ENCODE peak calls at places on chromosomes 4 and X, in six cellular contexts. O, C, Y, X, N and H are unnamed samples.

GRCh38 chr4:24475756-24476155 is 108.6 kb downstream of the DHX15 start:
- DNase-seq in O (no peak), C (peak), Y (peak), X (no peak), N (no peak), H (no peak)

GRCh38 chrX:1609311-1609710 is 5.5 kb upstream of the ASMT start:
- DNase-seq in O (no peak), C (no peak), Y (no peak), X (no peak), N (no peak), H (no peak)

GRCh38 chr4:70559216-70559830 is 32.7 kb upstream of the AMBN start:
- DNase-seq in O (peak), C (peak), Y (peak), X (no peak), N (peak), H (peak)

GRCh38 chrX:25300994-25301393 is 285.2 kb upstream of the ARX start:
- DNase-seq in O (no peak), C (no peak), Y (no peak), X (no peak), N (no peak), H (no peak)

GRCh38 chr4:7434766-7435150 is at the start of gene PSAPL1:
- DNase-seq in O (peak), C (no peak), Y (peak), X (peak), N (peak), H (no peak)

GRCh38 chrX:109890910-109891502 is 111.9 kb upstream of the TMEM164 start:
- DNase-seq in O (peak), C (peak), Y (peak), X (peak), N (peak), H (peak)

GRCh38 chr4:1720163-1720983 is 750 bp downstream of the TMEM129 start:
- DNase-seq in O (peak), C (peak), Y (peak), X (peak), N (peak), H (peak)

GRCh38 chrX:31021537-31021936 is 50.3 kb downstream of the FTHL17 start:
- DNase-seq in O (no peak), C (no peak), Y (no peak), X (no peak), N (no peak), H (no peak)

GRCh38 chrX:41259516-41259915 is 74.4 kb upstream of the DDX3X start:
- DNase-seq in O (peak), C (no peak), Y (no peak), X (peak), N (no peak), H (no peak)

GRCh38 chrX:318068-318738 is 393 bp downstream of the GTPBP6 start:
- DNase-seq in O (peak), C (peak), Y (peak), X (peak), N (peak), H (peak)

GRCh38 chr4:41957634-41958033 is 22.4 kb downstream of the TMEM33 start:
- DNase-seq in O (peak), C (no peak), Y (peak), X (no peak), N (peak), H (peak)

GRCh38 chrX:38939067-38939466 is 137.8 kb downstream of the MID1IP1 start:
- DNase-seq in O (peak), C (no peak), Y (no peak), X (no peak), N (peak), H (no peak)

GRCh38 chr4:105661028-105661427 is 47.5 kb downstream of the INTS12 start:
- DNase-seq in O (no peak), C (no peak), Y (no peak), X (no peak), N (no peak), H (no peak)

GRCh38 chr4:32148120-32148666 is 1428.0 kb downstream of the PCDH7 start:
- DNase-seq in O (no peak), C (no peak), Y (peak), X (no peak), N (no peak), H (no peak)
- H2AK5ac ChIP-seq in O (no peak), C (no peak), Y (no peak), X (no peak), N (no peak), H (no peak)

GRCh38 chr4:52892880-52893279 is 30.8 kb downstream of the RASL11B start:
- DNase-seq in O (peak), C (no peak), Y (no peak), X (no peak), N (peak), H (no peak)

GRCh38 chr4:52891743-52892142 is 29.6 kb downstream of the RASL11B start:
- DNase-seq in O (no peak), C (no peak), Y (no peak), X (no peak), N (peak), H (no peak)

GRCh38 chr4:52889778-52890400 is 27.8 kb downstream of the RASL11B start:
- DNase-seq in O (no peak), C (no peak), Y (no peak), X (no peak), N (no peak), H (no peak)

GRCh38 chr4:52890401-52890791 is 28.3 kb downstream of the RASL11B start:
- DNase-seq in O (no peak), C (no peak), Y (no peak), X (no peak), N (no peak), H (no peak)

DNA sequence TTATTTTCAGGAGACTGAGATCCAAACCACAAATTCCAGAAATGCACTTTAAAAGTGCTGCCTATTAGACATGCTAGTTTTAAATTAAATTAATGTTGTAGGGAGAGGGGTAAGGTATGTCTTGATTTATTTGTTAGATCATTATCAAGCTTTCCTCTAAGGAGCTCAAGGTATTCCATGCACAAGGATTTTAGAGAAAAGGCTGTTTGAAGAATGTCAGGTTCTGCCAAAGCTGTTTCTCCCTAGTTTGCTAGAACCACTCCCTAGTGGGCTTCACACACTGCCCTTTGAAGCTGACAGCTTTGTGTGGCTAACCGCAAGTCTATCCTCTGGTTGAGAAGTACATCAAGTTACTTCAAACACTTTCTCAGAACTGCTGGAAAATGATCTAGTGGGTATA is 32.3 kb downstream of the RASL11B start:
- DNase-seq in O (no peak), C (no peak), Y (no peak), X (no peak), N (no peak), H (no peak)
- H2BK15ac ChIP-seq in O (peak), C (no peak), Y (no peak), X (no peak), N (no peak), H (no peak)

DNA sequence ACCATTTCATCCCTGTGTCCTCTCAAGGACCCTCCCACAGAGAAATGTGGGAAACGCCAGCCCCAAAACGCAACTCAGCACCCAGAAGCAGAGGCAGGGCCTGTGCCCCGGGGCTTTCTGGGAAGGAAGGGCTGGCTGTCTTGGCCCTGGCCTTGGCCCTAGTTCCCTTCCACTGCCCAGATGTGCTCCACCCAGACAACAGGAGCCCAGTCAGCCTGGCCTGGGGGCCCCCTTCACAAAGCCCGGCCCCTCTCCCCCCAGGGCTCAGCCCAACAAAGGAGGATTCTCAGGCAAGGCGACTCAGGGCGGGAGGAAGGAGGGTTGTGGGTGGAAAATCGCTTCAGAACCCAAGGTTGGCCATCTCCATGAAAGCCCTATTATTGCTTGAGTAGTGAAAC is 82.5 kb downstream of the PJA1 start:
- DNase-seq in O (no peak), C (no peak), Y (no peak), X (no peak), N (no peak), H (no peak)
- H2AK5ac ChIP-seq in O (no peak), C (no peak), Y (no peak), X (no peak), N (no peak), H (peak)

DNA sequence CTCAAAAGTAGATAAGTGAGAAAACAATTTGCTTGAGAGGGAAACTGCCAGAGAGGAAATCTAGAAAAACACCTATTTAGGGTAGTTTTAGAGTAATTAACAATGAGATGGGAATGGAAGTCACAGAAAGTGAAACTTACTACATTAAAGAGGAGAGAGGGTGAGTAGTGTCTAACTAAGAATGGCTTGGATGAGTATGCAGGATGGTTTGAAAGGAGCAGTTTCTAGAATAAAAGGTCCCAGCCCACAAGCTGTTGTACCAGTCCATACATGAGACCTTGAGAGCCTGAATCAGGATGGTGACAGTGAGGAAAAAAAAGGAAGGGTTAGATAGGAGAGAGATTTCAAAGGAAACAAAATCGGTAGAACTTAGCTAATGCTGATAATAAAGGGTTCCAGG is 1.3 kb downstream of the GAR1 start:
- DNase-seq in O (no peak), C (no peak), Y (no peak), X (no peak), N (peak), H (no peak)
- H2BK15ac ChIP-seq in O (no peak), C (no peak), Y (no peak), X (no peak), N (no peak), H (no peak)

DNA sequence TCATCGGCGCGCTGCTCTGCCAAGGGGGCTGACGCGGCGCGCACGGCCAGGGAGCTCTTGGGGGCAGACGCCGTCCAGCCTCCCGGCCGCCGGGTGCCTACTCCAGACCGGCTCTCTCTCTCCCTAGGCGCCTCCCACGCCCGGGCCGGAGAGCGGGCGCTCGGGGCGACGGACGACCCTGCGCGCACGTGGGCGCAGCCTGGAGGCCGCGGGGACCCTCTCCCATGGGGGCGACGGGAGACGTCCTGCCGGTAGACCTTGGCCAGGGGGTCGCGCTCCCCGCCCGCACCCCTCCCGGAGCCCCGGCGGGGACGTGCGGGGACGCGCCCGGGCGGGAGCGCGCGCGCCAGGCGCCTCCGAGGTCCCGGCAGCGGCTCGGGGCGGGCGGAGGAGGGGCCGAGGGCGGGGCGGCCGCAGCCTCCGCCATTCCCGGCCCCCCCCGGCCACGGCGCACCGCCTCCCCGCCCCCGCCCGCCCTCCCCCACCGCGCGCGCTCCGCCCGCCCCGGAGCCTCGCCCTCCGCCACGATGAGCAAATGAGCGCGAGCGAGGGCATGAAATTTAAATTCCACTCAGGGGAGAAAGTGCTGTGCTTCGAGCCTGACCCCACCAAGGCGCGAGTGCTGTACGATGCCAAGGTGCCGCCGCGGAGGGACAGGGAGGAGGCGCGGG is at the start of gene MSL3:
- DNase-seq in O (peak), C (peak), Y (peak), X (peak), N (peak), H (peak)
- H2AK5ac ChIP-seq in O (peak), C (no peak), Y (no peak), X (no peak), N (no peak), H (no peak)